ENCODE peak calls at places on chromosomes 3 and 15, in five cellular contexts. G is cardiac fibroblast; M is stimulated activated CD4-positive, alpha-beta T cell treated with anti-CD3 and anti-CD28 coated beads, Interleukin-12 subunit alpha, Interleukin-12 subunit beta, amount 100 ng/mL, for 4 hours; D is left cardiac atrium; F is NCI-H1092 treated with DMSO at 0.1 percent for 48 hours. Q is an unnamed sample.
A peak's percentile ranks its signal among the peaks of the same experiment; 100 is the strongest.

GRCh38 chr3:36451816-36452215 is 71.5 kb downstream of the STAC start:
- DNase-seq in G (no peak), M (no peak), D (no peak), F (no peak), Q (no peak)

GRCh38 chr3:141057436-141057835 is 6.3 kb downstream of the SPSB4 start:
- DNase-seq in G (no peak), M (no peak), D (no peak), F (no peak), Q (no peak)

GRCh38 chr3:58090351-58090750 is 82.1 kb downstream of the FLNB start:
- DNase-seq in G (peak; percentile 47), M (no peak), D (no peak), F (no peak), Q (no peak)

GRCh38 chr15:63940956-63941620 is 105.2 kb downstream of the DAPK2 start:
- DNase-seq in G (no peak), M (no peak), D (no peak), F (peak; percentile 13), Q (no peak)

GRCh38 chr15:61831505-61831921 is 228.7 kb downstream of the VPS13C start:
- DNase-seq in G (no peak), M (no peak), D (no peak), F (no peak), Q (no peak)

GRCh38 chr3:129519896-129520440 is 8.5 kb upstream of the RHO start:
- DNase-seq in G (no peak), M (no peak), D (no peak), F (no peak), Q (no peak)

GRCh38 chr3:36906504-36907149 is 38.2 kb downstream of the TRANK1 start:
- DNase-seq in G (peak; percentile 78), M (no peak), D (no peak), F (no peak), Q (no peak)

GRCh38 chr15:41735033-41735432 is 39.3 kb upstream of the MAPKBP1 start:
- DNase-seq in G (no peak), M (no peak), D (no peak), F (no peak), Q (no peak)

GRCh38 chr3:102225407-102226132 is 209.2 kb upstream of the ZPLD1 start:
- DNase-seq in G (peak; percentile 90), M (no peak), D (no peak), F (peak; percentile 52), Q (no peak)

GRCh38 chr3:9806688-9807589 is 3.1 kb upstream of the TTLL3 start:
- DNase-seq in G (no peak), M (no peak), D (no peak), F (no peak), Q (no peak)

GRCh38 chr15:73935547-73935946 is 9.3 kb downstream of the LOXL1 start:
- DNase-seq in G (no peak), M (no peak), D (no peak), F (no peak), Q (no peak)

GRCh38 chr3:49397470-49397869 is 14.3 kb downstream of the RHOA start:
- DNase-seq in G (peak; percentile 71), M (no peak), D (no peak), F (no peak), Q (no peak)

GRCh38 chr3:4741106-4741403 is 238.2 kb upstream of the BHLHE40 start:
- DNase-seq in G (no peak), M (no peak), D (no peak), F (no peak), Q (no peak)

GRCh38 chr3:307182-307581 is 110.6 kb downstream of the CHL1 start:
- DNase-seq in G (no peak), M (no peak), D (no peak), F (no peak), Q (no peak)

GRCh38 chr3:24165583-24165982 is 220.5 kb downstream of the NR1D2 start:
- DNase-seq in G (no peak), M (no peak), D (no peak), F (no peak), Q (no peak)

GRCh38 chr3:194322701-194323174 is 28.4 kb downstream of the CPN2 start:
- DNase-seq in G (peak; percentile 66), M (no peak), D (peak; percentile 34), F (no peak), Q (peak; percentile 96)

GRCh38 chr15:67758610-67759300 is 66.6 kb upstream of the SKOR1 start:
- DNase-seq in G (no peak), M (no peak), D (no peak), F (no peak), Q (no peak)

GRCh38 chr15:29870495-29871151 is 48.4 kb upstream of the TJP1 start:
- DNase-seq in G (no peak), M (no peak), D (peak; percentile 47), F (peak; percentile 25), Q (no peak)

Q was measured in 8988T.